ENCODE peak calls at places on chromosomes 5 and 9, in nine cellular contexts. S, O, J, F, Y, L, D, E and G are unnamed samples.

GRCh38 chr5:55691265-55692105 is 20.6 kb downstream of the SLC38A9 start:
- DNase-seq in S (no peak), O (peak), J (peak), F (peak), Y (no peak), L (no peak), D (no peak), E (no peak), G (no peak)

GRCh38 chr5:86709157-86709881 is 91.6 kb downstream of the COX7C start:
- DNase-seq in S (no peak), O (no peak), J (no peak), F (no peak), Y (no peak), L (no peak), D (no peak), E (no peak), G (no peak)

GRCh38 chr5:177071671-177072385 is 14.9 kb upstream of the FGFR4 start:
- DNase-seq in S (peak), O (peak), J (peak), F (peak), Y (peak), L (peak), D (no peak), E (peak), G (peak)

GRCh38 chr9:16343249-16344237 is 526.9 kb downstream of the BNC2 start:
- DNase-seq in S (no peak), O (peak), J (no peak), F (no peak), Y (no peak), L (no peak), D (peak), E (no peak), G (no peak)

GRCh38 chr9:13020141-13020540 is 245.3 kb downstream of the LURAP1L start:
- DNase-seq in S (no peak), O (no peak), J (no peak), F (no peak), Y (no peak), L (no peak), D (no peak), E (no peak), G (no peak)

GRCh38 chr9:35489313-35490154 is at the start of gene RUSC2:
- DNase-seq in S (peak), O (peak), J (peak), F (peak), Y (peak), L (peak), D (peak), E (peak), G (peak)

GRCh38 chr5:40124367-40124766 is 555.3 kb upstream of the PTGER4 start:
- DNase-seq in S (no peak), O (no peak), J (no peak), F (no peak), Y (no peak), L (no peak), D (no peak), E (no peak), G (no peak)

GRCh38 chr9:95570150-95570549 is 53.4 kb upstream of the PTCH1 start:
- DNase-seq in S (no peak), O (no peak), J (no peak), F (no peak), Y (no peak), L (peak), D (no peak), E (no peak), G (no peak)

GRCh38 chr9:99253772-99254431 is 31.8 kb downstream of the SEC61B start:
- DNase-seq in S (peak), O (peak), J (peak), F (peak), Y (no peak), L (no peak), D (no peak), E (no peak), G (no peak)

GRCh38 chr9:135137398-135137832 is 49.9 kb downstream of the OLFM1 start:
- DNase-seq in S (no peak), O (no peak), J (no peak), F (no peak), Y (no peak), L (no peak), D (no peak), E (no peak), G (no peak)

GRCh38 chr5:55597014-55597981 is 62.5 kb upstream of the PLPP1 start:
- DNase-seq in S (no peak), O (peak), J (no peak), F (no peak), Y (no peak), L (peak), D (peak), E (no peak), G (no peak)

GRCh38 chr5:103120607-103121200 is 603 bp downstream of the PPIP5K2 start:
- DNase-seq in S (no peak), O (peak), J (no peak), F (no peak), Y (no peak), L (peak), D (no peak), E (no peak), G (no peak)

GRCh38 chr9:23686257-23686656 is 139.8 kb downstream of the ELAVL2 start:
- DNase-seq in S (no peak), O (peak), J (no peak), F (no peak), Y (no peak), L (no peak), D (no peak), E (no peak), G (no peak)

GRCh38 chr9:78666818-78667429 is 370.0 kb downstream of the PSAT1 start:
- DNase-seq in S (no peak), O (no peak), J (no peak), F (no peak), Y (no peak), L (no peak), D (no peak), E (no peak), G (no peak)

GRCh38 chr9:38371495-38371894 is 21.0 kb upstream of the ALDH1B1 start:
- DNase-seq in S (no peak), O (peak), J (peak), F (no peak), Y (no peak), L (no peak), D (no peak), E (no peak), G (no peak)

GRCh38 chr9:117679425-117679824 is 24.8 kb upstream of the TLR4 start:
- DNase-seq in S (no peak), O (no peak), J (no peak), F (no peak), Y (no peak), L (no peak), D (no peak), E (no peak), G (no peak)

GRCh38 chr5:137075163-137075970 is 423.8 kb downstream of the SPOCK1 start:
- DNase-seq in S (no peak), O (peak), J (peak), F (no peak), Y (peak), L (no peak), D (no peak), E (peak), G (no peak)

GRCh38 chr5:72920690-72921089 is 35.2 kb upstream of the FCHO2 start:
- DNase-seq in S (no peak), O (peak), J (no peak), F (no peak), Y (no peak), L (no peak), D (no peak), E (no peak), G (no peak)

GRCh38 chr9:100307061-100307460 is 45.7 kb downstream of the TEX10 start:
- DNase-seq in S (no peak), O (no peak), J (no peak), F (no peak), Y (no peak), L (no peak), D (no peak), E (no peak), G (no peak)

GRCh38 chr9:79817469-79818004 is 245.8 kb downstream of the TLE4 start:
- DNase-seq in S (peak), O (no peak), J (peak), F (no peak), Y (no peak), L (peak), D (peak), E (no peak), G (no peak)

GRCh38 chr9:79236466-79236865 is 335.3 kb upstream of the TLE4 start:
- DNase-seq in S (no peak), O (peak), J (no peak), F (no peak), Y (no peak), L (no peak), D (no peak), E (no peak), G (no peak)

GRCh38 chr9:1880038-1880565 is 135.0 kb upstream of the SMARCA2 start:
- DNase-seq in S (no peak), O (no peak), J (no peak), F (no peak), Y (no peak), L (no peak), D (no peak), E (no peak), G (no peak)

GRCh38 chr9:134597957-134598883 is 43.4 kb upstream of the COL5A1 start:
- DNase-seq in S (no peak), O (no peak), J (no peak), F (no peak), Y (peak), L (no peak), D (no peak), E (no peak), G (no peak)

GRCh38 chr5:130643321-130643720 is 521.7 kb downstream of the HINT1 start:
- DNase-seq in S (no peak), O (peak), J (no peak), F (no peak), Y (no peak), L (no peak), D (no peak), E (no peak), G (no peak)

GRCh38 chr9:114484854-114485443 is 20.3 kb downstream of the WHRN start:
- DNase-seq in S (no peak), O (peak), J (peak), F (no peak), Y (no peak), L (peak), D (no peak), E (no peak), G (no peak)

GRCh38 chr5:68032240-68032762 is 183.3 kb upstream of the PIK3R1 start:
- DNase-seq in S (no peak), O (no peak), J (no peak), F (no peak), Y (no peak), L (no peak), D (no peak), E (no peak), G (no peak)

DNA sequence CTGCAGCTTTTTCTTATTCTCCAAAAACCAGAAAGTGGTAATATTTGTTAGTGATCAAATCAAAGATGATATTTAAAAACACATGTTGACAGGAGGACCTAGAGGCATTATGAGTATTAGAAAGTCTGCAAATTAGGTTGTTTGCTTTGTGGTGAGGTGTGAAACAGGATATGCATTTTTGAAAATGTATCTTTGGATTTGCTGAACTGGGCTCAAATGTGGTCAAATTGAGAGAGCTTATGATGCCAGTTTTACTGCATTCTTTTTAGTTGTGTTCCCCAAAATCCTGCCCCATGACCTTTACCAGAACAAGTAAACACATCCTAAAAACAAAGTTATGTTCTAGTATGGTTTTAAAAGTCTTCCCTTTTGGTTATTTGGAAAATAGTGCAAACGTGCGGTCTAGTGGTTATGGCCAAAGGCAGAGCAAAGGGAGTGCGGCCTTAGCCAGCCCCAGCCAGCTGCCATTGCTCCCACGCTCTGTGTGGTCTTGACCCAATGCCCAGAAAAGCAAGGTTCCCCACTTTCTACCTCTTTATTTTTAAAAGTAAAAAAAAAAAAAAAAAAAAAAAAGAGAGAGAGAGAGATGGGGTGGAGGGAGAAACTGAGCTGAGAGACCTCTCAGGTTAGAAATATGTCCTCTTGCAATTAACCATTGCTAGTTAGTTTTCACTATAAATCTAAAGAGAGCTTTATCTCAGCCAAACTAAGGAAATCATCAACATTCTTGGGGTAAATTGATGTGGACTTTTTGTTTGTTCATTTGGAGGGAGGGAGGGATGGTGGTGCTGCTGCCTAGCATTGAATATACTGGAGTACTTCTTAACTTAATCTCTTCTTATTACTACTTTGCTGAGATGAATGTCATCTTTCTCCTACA is 176.6 kb downstream of the ARHGAP26 start:
- DNase-seq in S (no peak), O (no peak), J (no peak), F (no peak), Y (no peak), L (no peak), D (no peak), E (no peak), G (no peak)
- TF ChIP-seq CTCF in S (no peak), O (no peak), J (no peak), F (no peak), Y (no peak), L (no peak), D (no peak), E (no peak), G (no peak)

DNA sequence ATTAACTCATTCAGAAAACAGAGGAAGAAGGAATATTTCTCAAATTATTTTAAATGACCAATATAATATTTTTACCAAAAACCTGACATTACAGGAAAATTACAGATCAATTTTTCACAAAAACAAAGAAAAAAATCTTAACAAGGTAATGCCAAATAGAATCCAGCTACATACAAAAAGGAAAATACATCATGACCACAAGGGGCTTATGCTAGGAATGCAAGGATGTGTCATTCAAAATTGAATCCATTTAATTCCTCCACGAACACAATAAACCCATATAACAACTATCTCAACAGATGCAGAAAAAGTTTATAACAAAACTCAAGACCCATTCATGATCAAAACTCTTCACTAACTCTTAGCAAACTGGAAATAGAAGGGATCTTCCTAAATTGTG is 239.8 kb downstream of the EPB41L4A start:
- DNase-seq in S (no peak), O (no peak), J (no peak), F (no peak), Y (no peak), L (no peak), D (no peak), E (no peak), G (no peak)
- TF ChIP-seq CTCF in S (no peak), O (no peak), J (no peak), F (no peak), Y (peak), L (no peak), D (no peak), E (no peak), G (no peak)

GRCh38 chr5:141811287-141812155 is 66.7 kb downstream of the PCDH1 start:
- DNase-seq in S (no peak), O (no peak), J (peak), F (peak), Y (peak), L (no peak), D (no peak), E (peak), G (no peak)
- TF ChIP-seq CTCF in S (no peak), O (peak), J (peak), F (peak), Y (peak), L (peak), D (peak), E (peak), G (no peak)

GRCh38 chr5:76583163-76584047 is 39.8 kb downstream of the F2RL2 start:
- DNase-seq in S (no peak), O (no peak), J (no peak), F (no peak), Y (no peak), L (no peak), D (no peak), E (no peak), G (no peak)
- TF ChIP-seq CTCF in S (no peak), O (peak), J (peak), F (peak), Y (peak), L (peak), D (no peak), E (peak), G (no peak)

DNA sequence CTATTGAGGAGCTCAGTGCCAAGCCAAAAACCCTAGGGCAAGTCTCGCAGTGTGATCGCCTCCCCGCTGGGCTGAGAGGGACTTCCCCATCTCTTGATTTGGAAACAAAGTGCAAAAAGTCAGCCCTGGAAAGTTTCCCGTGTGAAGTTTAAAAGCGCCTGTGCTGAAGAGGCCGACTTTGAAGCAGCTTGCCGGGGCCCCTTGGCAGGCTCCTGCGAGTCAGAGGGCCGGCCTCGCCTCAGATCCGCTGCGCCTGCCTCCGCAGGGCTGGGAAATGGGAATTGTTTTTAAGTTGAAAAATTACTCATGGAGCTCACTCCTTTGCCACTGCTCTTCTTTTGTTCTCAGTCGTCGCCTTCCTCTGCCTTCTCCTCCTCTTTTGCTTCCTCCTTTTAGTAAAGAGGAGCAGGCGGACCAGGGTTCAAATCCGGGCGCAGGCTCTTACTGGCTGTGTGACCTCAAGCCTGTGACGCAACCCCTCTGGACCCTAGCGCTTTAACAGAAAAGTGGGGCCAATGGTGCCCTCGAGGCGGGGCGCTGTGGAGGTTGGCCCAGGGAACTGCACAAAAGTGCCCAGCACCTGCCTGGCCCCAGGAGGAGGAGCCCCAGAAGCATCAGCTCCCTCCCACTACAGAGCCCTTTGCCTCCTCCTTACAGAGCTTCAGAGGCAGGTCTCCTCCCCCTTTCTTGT is 14.7 kb upstream of the LHX2 start:
- DNase-seq in S (no peak), O (peak), J (peak), F (peak), Y (no peak), L (no peak), D (no peak), E (no peak), G (no peak)
- TF ChIP-seq CTCF in S (no peak), O (no peak), J (no peak), F (no peak), Y (no peak), L (no peak), D (no peak), E (no peak), G (no peak)

GRCh38 chr9:130694205-130694604 is 625 bp downstream of the EXOSC2 start:
- DNase-seq in S (no peak), O (no peak), J (no peak), F (no peak), Y (no peak), L (no peak), D (no peak), E (no peak), G (no peak)

GRCh38 chr9:130693101-130693425 is 517 bp upstream of the EXOSC2 start:
- DNase-seq in S (no peak), O (no peak), J (peak), F (peak), Y (no peak), L (no peak), D (no peak), E (no peak), G (no peak)

GRCh38 chr9:130689937-130690700 is 3.5 kb upstream of the EXOSC2 start:
- DNase-seq in S (no peak), O (peak), J (peak), F (no peak), Y (no peak), L (peak), D (no peak), E (no peak), G (no peak)

GRCh38 chr9:130693426-130694191 is at the start of gene EXOSC2:
- DNase-seq in S (peak), O (peak), J (peak), F (peak), Y (peak), L (peak), D (peak), E (peak), G (peak)

GRCh38 chr9:130692365-130692764 is 1.2 kb upstream of the EXOSC2 start:
- DNase-seq in S (no peak), O (no peak), J (no peak), F (peak), Y (no peak), L (no peak), D (peak), E (peak), G (no peak)
- TF ChIP-seq CTCF in S (no peak), O (no peak), J (no peak), F (no peak), Y (peak), L (peak), D (no peak), E (peak), G (no peak)